ENCODE peak calls at places on chromosomes 3 and 15, in six cellular contexts. O is cardiac muscle cell; L is NCI-H1105; V is activated T-cell treated with anti-CD3 and anti-CD28 coated beads, Interleukin-2, amount 50 U/mL, for 72 hours; Y is dorsolateral prefrontal cortex; H is AG08396. E is an unnamed sample.

GRCh38 chr15:42020713-42021273 is at the start of gene PLA2G4E:
- DNase-seq in O (no peak), L (no peak), V (no peak), Y (no peak), H (no peak), E (no peak)

GRCh38 chr3:14296352-14296751 is 106.1 kb upstream of the SLC6A6 start:
- DNase-seq in O (no peak), L (no peak), V (no peak), Y (no peak), H (no peak), E (no peak)

GRCh38 chr3:86801921-86802320 is 189.0 kb downstream of the VGLL3 start:
- DNase-seq in O (no peak), L (no peak), V (no peak), Y (no peak), H (no peak), E (no peak)

GRCh38 chr15:83206971-83207621 is 527 bp downstream of the HDGFL3 start:
- DNase-seq in O (peak; percentile 63), L (no peak), V (peak; percentile 48), Y (peak; percentile 55), H (peak; percentile 69), E (peak; percentile 87)

GRCh38 chr3:18424862-18425640 is at the start of gene SATB1:
- DNase-seq in O (peak; percentile 85), L (peak; percentile 72), V (peak; percentile 74), Y (peak; percentile 85), H (peak; percentile 52), E (peak; percentile 95)

GRCh38 chr3:145939431-145939830 is 221.6 kb downstream of the PLOD2 start:
- DNase-seq in O (no peak), L (peak; percentile 9), V (no peak), Y (no peak), H (no peak), E (no peak)

GRCh38 chr3:61532739-61533500 is 28.5 kb upstream of the PTPRG start:
- DNase-seq in O (no peak), L (no peak), V (no peak), Y (no peak), H (no peak), E (no peak)

GRCh38 chr3:171640520-171641412 is 169.5 kb downstream of the PLD1 start:
- DNase-seq in O (peak; percentile 81), L (no peak), V (no peak), Y (no peak), H (peak; percentile 22), E (no peak)

GRCh38 chr3:115074502-115074901 is 72.6 kb downstream of the ZBTB20 start:
- DNase-seq in O (peak; percentile 6), L (no peak), V (no peak), Y (no peak), H (peak; percentile 5), E (no peak)

GRCh38 chr15:29708519-29708918 is 113.7 kb downstream of the TJP1 start:
- DNase-seq in O (no peak), L (no peak), V (no peak), Y (no peak), H (no peak), E (no peak)

GRCh38 chr3:170357920-170358854 is 672 bp downstream of the SKIL start:
- DNase-seq in O (peak; percentile 69), L (peak; percentile 63), V (peak; percentile 76), Y (peak; percentile 44), H (peak; percentile 69), E (peak; percentile 96)

GRCh38 chr3:125062904-125063618 is 7.3 kb upstream of the HEG1 start:
- DNase-seq in O (peak; percentile 57), L (no peak), V (no peak), Y (no peak), H (peak; percentile 83), E (peak; percentile 53)

GRCh38 chr3:121152573-121152972 is 244.6 kb downstream of the STXBP5L start:
- DNase-seq in O (no peak), L (peak; percentile 12), V (no peak), Y (no peak), H (no peak), E (no peak)

GRCh38 chr15:88484781-88485246 is 17.3 kb downstream of the MRPS11 start:
- DNase-seq in O (no peak), L (no peak), V (no peak), Y (no peak), H (peak; percentile 22), E (no peak)

GRCh38 chr3:177195242-177195940 is 1.9 kb downstream of the TBL1XR1 start:
- DNase-seq in O (peak; percentile 61), L (peak; percentile 42), V (no peak), Y (peak; percentile 18), H (no peak), E (no peak)

GRCh38 chr3:155131104-155131503 is 51.0 kb downstream of the MME start:
- DNase-seq in O (peak; percentile 10), L (no peak), V (no peak), Y (no peak), H (peak; percentile 22), E (no peak)

GRCh38 chr3:67819447-67819846 is 165.0 kb upstream of the SUCLG2 start:
- DNase-seq in O (peak; percentile 42), L (peak; percentile 13), V (no peak), Y (no peak), H (no peak), E (no peak)

GRCh38 chr15:84967380-84967779 is 14.3 kb upstream of the PDE8A start:
- DNase-seq in O (no peak), L (no peak), V (no peak), Y (no peak), H (no peak), E (no peak)

GRCh38 chr3:55160241-55160877 is 232.5 kb upstream of the LRTM1 start:
- DNase-seq in O (no peak), L (no peak), V (no peak), Y (no peak), H (peak; percentile 76), E (peak; percentile 32)

GRCh38 chr3:51391566-51392300 is 648 bp downstream of the RBM15B start:
- DNase-seq in O (peak; percentile 46), L (no peak), V (peak; percentile 49), Y (no peak), H (peak; percentile 54), E (peak; percentile 89)

GRCh38 chr3:154684021-154684420 is 254.0 kb upstream of the GPR149 start:
- DNase-seq in O (no peak), L (no peak), V (no peak), Y (no peak), H (no peak), E (no peak)

GRCh38 chr15:80791004-80791403 is 11.8 kb downstream of the CEMIP start:
- DNase-seq in O (no peak), L (no peak), V (no peak), Y (no peak), H (no peak), E (no peak)

GRCh38 chr3:158935846-158936245 is 134.0 kb downstream of the MFSD1 start:
- DNase-seq in O (no peak), L (no peak), V (no peak), Y (no peak), H (no peak), E (no peak)

GRCh38 chr15:84840741-84841429 is 23.7 kb downstream of the ALPK3 start:
- DNase-seq in O (peak; percentile 92), L (no peak), V (no peak), Y (no peak), H (peak; percentile 86), E (peak; percentile 76)

GRCh38 chr3:152910966-152911365 is 76.0 kb downstream of the P2RY1 start:
- DNase-seq in O (no peak), L (peak; percentile 54), V (no peak), Y (no peak), H (no peak), E (no peak)

GRCh38 chr3:172836390-172836997 is 86.0 kb downstream of the ECT2 start:
- DNase-seq in O (peak; percentile 57), L (peak; percentile 72), V (peak; percentile 9), Y (no peak), H (no peak), E (no peak)

E was measured in left lung.